ENCODE peak calls at places on chromosomes 11 and 22, in four cellular contexts. S, P, L and W are unnamed samples. For H3K27me3, the result is how much of the 10 kb centered on the place peaks cover.

GRCh38 chr22:29030618-29031235 is 30.9 kb downstream of the C22orf31 start:
- DNase-seq in S (peak), L (peak), P (peak), W (no peak)

GRCh38 chr22:20963201-20964052 is 3.6 kb upstream of the AIFM3 start:
- DNase-seq in S (no peak), P (no peak), L (no peak), W (no peak)

GRCh38 chr22:17074648-17075002 is 10.2 kb upstream of the IL17RA start:
- DNase-seq in S (no peak), L (peak), P (no peak), W (no peak)

GRCh38 chr22:27541831-27542230 is 259.7 kb downstream of the MN1 start:
- DNase-seq in P (no peak), S (no peak), L (no peak), W (no peak)

GRCh38 chr11:7281083-7281482 is 29.4 kb downstream of the SYT9 start:
- DNase-seq in S (no peak), P (no peak), L (no peak), W (no peak)

GRCh38 chr11:46513934-46514342 is 79.9 kb downstream of the AMBRA1 start:
- DNase-seq in P (no peak), S (no peak), L (peak), W (no peak)

GRCh38 chr11:35013514-35014191 is 97.2 kb downstream of the PDHX start:
- DNase-seq in P (no peak), S (no peak), L (peak), W (no peak)

GRCh38 chr22:32752326-32752725 is 49.2 kb upstream of the TIMP3 start:
- DNase-seq in L (no peak), P (no peak), S (no peak), W (no peak)

GRCh38 chr11:56783448-56784041 is 35.0 kb upstream of the OR9G4 start:
- DNase-seq in L (peak), P (peak), S (peak), W (peak)

GRCh38 chr11:2512431-2513407 is 67.9 kb downstream of the KCNQ1 start:
- DNase-seq in P (peak), L (no peak), S (peak), W (no peak)

GRCh38 chr11:109302591-109303334 is 119.2 kb upstream of the C11orf87 start:
- DNase-seq in S (no peak), L (no peak), P (no peak), W (no peak)

GRCh38 chr22:49886346-49887073 is 31.7 kb downstream of the ALG12 start:
- DNase-seq in L (no peak), P (no peak), S (no peak), W (no peak)
- H3K27ac ChIP-seq in L (no peak), P (no peak), S (no peak), W (no peak)

GRCh38 chr22:36636916-36637315 is 66.6 kb downstream of the CACNG2 start:
- DNase-seq in S (no peak), P (no peak), L (no peak), W (no peak)

GRCh38 chr22:36640106-36640672 is 63.4 kb downstream of the CACNG2 start:
- DNase-seq in S (no peak), P (no peak), L (no peak), W (no peak)

GRCh38 chr22:36635483-36635882 is 68.1 kb downstream of the CACNG2 start:
- DNase-seq in L (no peak), P (no peak), S (no peak), W (no peak)
- H3K27me3 ChIP-seq in L (under half), P (under half), S (under half), W (under half)

GRCh38 chr22:25852223-25852622 is 110.2 kb downstream of the MYO18B start:
- DNase-seq in S (no peak), L (no peak), P (no peak), W (no peak)
- H3K9ac ChIP-seq in S (no peak), L (no peak), P (no peak), W (no peak)

GRCh38 chr22:46684706-46685105 is 53.3 kb downstream of the CERK start:
- DNase-seq in L (no peak), P (no peak), S (no peak), W (peak)
- H3K27ac ChIP-seq in L (no peak), P (peak), S (no peak), W (peak)

DNA sequence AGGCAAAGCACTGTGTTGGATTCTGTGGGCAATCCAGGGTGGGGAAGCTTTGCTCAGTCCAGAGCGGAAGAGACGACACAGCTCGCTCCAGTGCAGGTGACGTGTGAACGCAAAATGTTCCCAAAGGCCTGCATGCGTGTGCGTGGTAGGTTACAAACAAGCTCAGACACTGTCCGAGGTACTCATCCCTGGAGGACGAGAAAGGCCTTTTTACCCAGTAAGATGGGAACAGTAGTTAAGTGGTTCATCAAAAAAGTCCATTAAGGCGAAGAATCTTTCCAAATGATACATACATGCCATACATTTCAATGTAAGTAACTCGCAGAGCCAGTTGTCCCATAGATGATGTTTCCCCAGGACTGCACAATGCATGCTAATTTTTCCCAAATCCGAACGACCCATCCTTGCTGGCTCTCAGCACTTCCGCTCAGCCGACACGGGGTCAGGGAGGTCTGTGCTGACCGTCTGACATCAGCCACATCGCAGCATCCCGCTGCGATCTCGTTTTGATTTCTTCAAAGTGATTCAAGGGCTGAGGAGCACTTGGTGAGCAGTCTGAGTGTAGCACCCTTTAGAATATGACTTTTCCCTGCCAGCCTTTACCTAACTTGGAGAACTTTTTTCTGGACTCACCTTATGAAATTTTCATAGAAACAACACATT is 19.0 kb downstream of the B3GAT1 start:
- DNase-seq in L (no peak), S (no peak), P (no peak), W (no peak)
- H3K27me3 ChIP-seq in L (under half), S (under half), P (under half), W (under half)

DNA sequence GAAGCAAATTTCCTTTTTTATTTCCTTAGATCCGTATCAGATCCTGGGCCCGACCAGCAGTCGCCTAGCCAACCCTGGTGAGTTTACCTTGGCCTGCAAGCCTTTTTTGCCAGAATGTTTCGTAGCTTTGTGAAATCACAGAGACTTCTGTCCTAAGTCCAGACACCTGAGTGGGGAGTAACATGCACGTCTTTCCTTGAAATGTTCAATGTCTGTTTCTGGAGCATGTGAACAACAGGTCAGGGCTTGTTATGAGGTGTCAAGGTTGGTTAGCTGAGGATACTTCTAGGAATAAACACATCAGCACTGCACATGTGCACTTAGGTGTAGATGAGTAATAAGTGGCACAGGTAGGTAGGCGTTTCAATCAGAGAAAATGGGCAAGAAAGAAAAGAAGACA is 58.0 kb downstream of the KCNJ1 start:
- DNase-seq in P (no peak), S (no peak), L (no peak), W (no peak)
- H3K9ac ChIP-seq in P (no peak), S (no peak), L (no peak), W (no peak)

GRCh38 chr11:117584056-117584830 is 212.8 kb downstream of the DSCAML1 start:
- DNase-seq in S (no peak), L (no peak), P (no peak), W (peak)

GRCh38 chr11:117585631-117586030 is 211.4 kb downstream of the DSCAML1 start:
- DNase-seq in S (no peak), L (no peak), P (no peak), W (no peak)

GRCh38 chr11:117583063-117583801 is 213.8 kb downstream of the DSCAML1 start:
- DNase-seq in S (no peak), L (no peak), P (no peak), W (peak)

GRCh38 chr11:117580866-117581265 is 216.2 kb downstream of the DSCAML1 start:
- DNase-seq in P (no peak), L (no peak), S (no peak), W (peak)

DNA sequence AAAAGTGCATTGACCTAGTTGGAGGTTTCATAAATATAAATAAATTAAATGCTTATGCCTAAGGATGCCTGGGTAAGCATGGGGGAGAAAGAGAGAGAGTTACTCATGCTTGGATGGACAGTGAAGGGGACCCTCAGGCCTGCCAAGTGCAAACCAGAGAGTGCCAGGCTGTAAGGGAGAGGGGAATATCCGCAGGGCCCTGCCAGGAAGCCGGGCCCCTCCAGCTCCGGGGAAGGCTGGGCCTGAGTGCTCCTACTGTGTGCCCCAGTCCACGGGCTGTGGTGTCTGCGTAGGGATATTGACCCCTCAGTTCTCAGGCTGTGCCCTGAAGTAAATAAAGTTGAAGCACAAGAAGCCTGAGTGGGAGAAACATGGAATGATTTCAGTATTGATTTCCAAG is 214.5 kb downstream of the DSCAML1 start:
- DNase-seq in P (no peak), S (no peak), L (no peak), W (no peak)
- H3K27ac ChIP-seq in P (no peak), S (no peak), L (no peak), W (peak)